ENCODE peak calls at places on chromosomes 1 and 21, in eight cellular contexts. B is CD8-positive, alpha-beta memory T cell; G is heart left ventricle; K is SJSA1; W is OCI-LY7; N is body of pancreas; E is thyroid gland; Z is endothelial cell of umbilical vein. R is an unnamed sample.

GRCh38 chr21:30268608-30269197 is 14.0 kb downstream of the KRTAP24-1 start:
- DNase-seq in K (no peak), E (no peak), B (no peak), Z (no peak), N (no peak), G (no peak), W (peak), R (peak)

GRCh38 chr21:27572681-27573080 is 605.8 kb upstream of the ADAMTS5 start:
- DNase-seq in W (no peak), N (no peak), B (no peak), K (no peak), Z (no peak), G (no peak), E (no peak), R (no peak)

GRCh38 chr1:206831605-206832004 is 33.8 kb upstream of the IL20 start:
- DNase-seq in B (no peak), W (no peak), Z (no peak), E (no peak), K (no peak), N (no peak), G (no peak), R (no peak)

GRCh38 chr1:36771678-36772284 is 262.5 kb downstream of the GRIK3 start:
- DNase-seq in Z (no peak), W (no peak), E (peak), N (no peak), B (no peak), G (no peak), K (no peak), R (no peak)

GRCh38 chr1:1020000-1020404 is at the start of gene AGRN:
- DNase-seq in G (peak), E (peak), N (peak), K (no peak), B (no peak), Z (no peak), W (no peak), R (no peak)

GRCh38 chr1:33721416-33721815 is 142.5 kb upstream of the HMGB4 start:
- DNase-seq in N (no peak), K (no peak), B (no peak), Z (no peak), W (no peak), G (no peak), E (no peak), R (no peak)

GRCh38 chr1:157047064-157047410 is 1.5 kb upstream of the ARHGEF11 start:
- DNase-seq in N (no peak), K (no peak), E (no peak), B (no peak), G (no peak), Z (no peak), W (no peak), R (no peak)

GRCh38 chr1:169363046-169363756 is 4.4 kb downstream of the NME7 start:
- DNase-seq in N (no peak), Z (peak), G (no peak), B (no peak), E (no peak), W (no peak), K (peak), R (peak)

GRCh38 chr1:33221385-33221758 is 34.9 kb upstream of the ZNF362 start:
- DNase-seq in K (no peak), G (no peak), N (no peak), B (no peak), E (no peak), W (no peak), Z (no peak), R (no peak)

GRCh38 chr1:84143796-84144565 is at the start of gene PRKACB:
- DNase-seq in Z (peak), K (no peak), B (no peak), G (no peak), E (no peak), N (no peak), W (peak), R (no peak)

GRCh38 chr1:98143403-98143802 is 222.6 kb upstream of the DPYD start:
- DNase-seq in B (no peak), K (no peak), N (no peak), Z (peak), G (no peak), E (no peak), W (no peak), R (no peak)

GRCh38 chr1:74650561-74650960 is 23.0 kb downstream of the ERICH3 start:
- DNase-seq in G (no peak), B (no peak), Z (no peak), K (peak), E (no peak), W (no peak), N (no peak), R (no peak)

GRCh38 chr1:29977550-29977949 is 741.2 kb downstream of the PTPRU start:
- DNase-seq in B (no peak), E (no peak), N (no peak), Z (no peak), W (no peak), K (no peak), G (no peak), R (no peak)

GRCh38 chr1:234875953-234876814 is 252.5 kb downstream of the TOMM20 start:
- DNase-seq in N (peak), K (no peak), Z (peak), B (no peak), W (no peak), E (no peak), G (no peak), R (peak)

GRCh38 chr1:179867493-179868330 is 9.9 kb downstream of the TOR1AIP2 start:
- DNase-seq in N (peak), G (no peak), K (no peak), Z (peak), W (peak), B (peak), E (peak), R (peak)

GRCh38 chr1:174786760-174787159 is 213.0 kb upstream of the CACYBP start:
- DNase-seq in G (no peak), Z (no peak), E (no peak), K (no peak), N (no peak), B (no peak), W (no peak), R (no peak)

GRCh38 chr1:228994691-228995090 is 259.4 kb downstream of the RHOU start:
- DNase-seq in G (no peak), B (no peak), E (no peak), Z (no peak), N (no peak), K (no peak), W (no peak), R (no peak)

GRCh38 chr1:232344791-232345399 is 285.0 kb downstream of the SIPA1L2 start:
- DNase-seq in W (no peak), G (no peak), N (no peak), E (no peak), Z (no peak), K (no peak), B (no peak), R (no peak)

GRCh38 chr1:182357177-182357576 is 34.4 kb downstream of the GLUL start:
- DNase-seq in N (no peak), Z (no peak), K (no peak), G (no peak), W (no peak), E (no peak), B (no peak), R (no peak)

GRCh38 chr1:208251015-208251414 is 6.8 kb upstream of the PLXNA2 start:
- DNase-seq in B (no peak), Z (no peak), K (no peak), W (no peak), N (no peak), G (no peak), E (no peak), R (no peak)
- H3K27ac ChIP-seq in B (no peak), Z (no peak), K (no peak), W (no peak), N (no peak), G (no peak), E (no peak), R (peak)

DNA sequence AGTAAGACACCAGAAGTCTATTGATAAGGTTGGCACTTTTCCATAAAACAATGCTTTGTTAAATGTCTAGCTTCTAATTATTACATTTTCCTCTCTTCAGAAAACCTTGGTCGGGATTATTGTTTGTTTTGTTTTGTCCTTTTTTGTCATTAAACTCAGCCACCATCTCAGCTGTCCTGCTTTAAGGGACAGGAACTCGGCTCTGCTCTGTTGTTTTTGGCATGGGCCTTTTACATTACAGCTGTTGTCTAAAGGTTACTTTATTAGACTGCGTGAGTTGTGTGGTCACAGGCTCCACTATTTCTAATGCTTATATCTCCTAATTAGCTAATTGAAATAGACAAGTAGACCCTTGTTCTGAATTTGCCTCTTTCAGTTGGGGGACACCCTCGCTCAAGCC is 1.5 kb downstream of the PALMD start:
- DNase-seq in N (no peak), Z (peak), E (no peak), W (no peak), K (no peak), B (no peak), G (no peak), R (no peak)
- H3K4me3 ChIP-seq in N (no peak), Z (peak), E (no peak), W (no peak), K (peak), B (no peak), G (peak), R (no peak)

GRCh38 chr1:109491372-109491771 is 2.5 kb upstream of the CYB561D1 start:
- DNase-seq in Z (no peak), B (no peak), E (no peak), W (no peak), N (no peak), K (no peak), G (no peak), R (no peak)
- H3K27ac ChIP-seq in Z (no peak), B (no peak), E (no peak), W (no peak), N (no peak), K (no peak), G (no peak), R (no peak)

GRCh38 chr1:181318022-181318857 is 165.1 kb upstream of the CACNA1E start:
- DNase-seq in N (no peak), K (no peak), G (no peak), E (no peak), B (no peak), Z (no peak), W (no peak), R (peak)
- H3K4me3 ChIP-seq in N (no peak), K (no peak), G (peak), E (no peak), B (no peak), Z (no peak), W (no peak), R (peak)

GRCh38 chr1:231073311-231073710 is 33.3 kb upstream of the FAM89A start:
- DNase-seq in Z (no peak), E (no peak), G (no peak), K (no peak), W (no peak), N (no peak), B (no peak), R (no peak)
- H3K27ac ChIP-seq in Z (no peak), E (no peak), G (no peak), K (no peak), W (no peak), N (no peak), B (no peak), R (no peak)

GRCh38 chr1:160046494-160047115 is 14.8 kb upstream of the PIGM start:
- DNase-seq in G (peak), B (no peak), Z (peak), E (peak), K (no peak), N (peak), W (peak), R (peak)
- H3K4me3 ChIP-seq in G (no peak), B (peak), Z (no peak), E (no peak), K (no peak), N (no peak), W (peak), R (no peak)

GRCh38 chr1:9894115-9894514 is 16.0 kb downstream of the CTNNBIP1 start:
- DNase-seq in N (no peak), B (no peak), G (no peak), W (no peak), E (no peak), K (no peak), Z (no peak), R (no peak)
- H3K27ac ChIP-seq in N (no peak), B (no peak), G (peak), W (no peak), E (peak), K (peak), Z (no peak), R (no peak)

GRCh38 chr1:27503961-27504587 is 14.1 kb upstream of the WASF2 start:
- DNase-seq in Z (peak), K (no peak), G (peak), B (no peak), N (peak), W (no peak), E (no peak), R (peak)
- H3K4me3 ChIP-seq in Z (no peak), K (no peak), G (peak), B (no peak), N (no peak), W (no peak), E (no peak), R (no peak)

GRCh38 chr1:151711044-151711800 is 5.4 kb downstream of the CELF3 start:
- DNase-seq in G (no peak), B (no peak), W (no peak), Z (no peak), E (no peak), K (no peak), N (no peak), R (no peak)

GRCh38 chr1:151707541-151708065 is 9.0 kb downstream of the CELF3 start:
- DNase-seq in K (no peak), G (no peak), E (no peak), W (no peak), B (no peak), N (no peak), Z (no peak), R (no peak)

GRCh38 chr1:151711940-151712339 is 4.7 kb downstream of the CELF3 start:
- DNase-seq in G (no peak), Z (no peak), W (no peak), E (no peak), N (peak), K (no peak), B (no peak), R (no peak)

GRCh38 chr1:151708891-151709290 is 7.7 kb downstream of the CELF3 start:
- DNase-seq in Z (no peak), G (no peak), N (no peak), E (no peak), K (no peak), W (no peak), B (no peak), R (no peak)

DNA sequence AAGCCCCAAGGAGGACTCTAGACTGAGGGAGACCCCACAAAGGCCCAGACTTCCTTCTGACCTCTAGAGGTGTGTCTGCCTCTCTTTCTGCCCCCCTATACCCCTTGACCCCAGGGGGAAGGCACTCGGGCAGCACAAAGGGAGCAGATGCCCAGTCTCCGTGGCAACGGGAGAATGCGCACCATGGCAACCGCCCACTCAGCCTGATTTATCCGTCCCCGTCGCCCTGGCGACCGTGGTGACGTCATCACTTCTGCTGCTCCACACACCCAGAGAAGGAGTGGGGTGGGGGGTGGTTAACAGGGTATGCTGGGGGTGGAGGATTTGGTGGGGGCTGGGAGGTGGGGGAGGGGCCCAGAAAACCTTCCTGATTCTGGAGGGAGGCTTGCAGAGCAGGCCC is 6.4 kb downstream of the CELF3 start:
- DNase-seq in B (no peak), G (no peak), W (peak), K (no peak), E (no peak), N (peak), Z (no peak), R (no peak)
- H3K27ac ChIP-seq in B (no peak), G (no peak), W (no peak), K (no peak), E (no peak), N (no peak), Z (no peak), R (no peak)

GRCh38 chr21:20997308-20997632 is 939 bp upstream of the NCAM2 start:
- DNase-seq in Z (no peak), G (no peak), W (no peak), B (no peak), K (no peak), E (peak), N (no peak), R (peak)

GRCh38 chr21:20998456-20998789 is 214 bp downstream of the NCAM2 start:
- DNase-seq in B (no peak), Z (peak), E (no peak), N (no peak), G (no peak), K (no peak), W (no peak), R (no peak)

GRCh38 chr21:20996421-20997307 is 1.5 kb upstream of the NCAM2 start:
- DNase-seq in K (no peak), B (no peak), W (no peak), Z (no peak), N (no peak), E (no peak), G (no peak), R (peak)

GRCh38 chr21:20998886-20999285 is 677 bp downstream of the NCAM2 start:
- DNase-seq in N (no peak), K (no peak), B (no peak), W (no peak), Z (no peak), E (no peak), G (no peak), R (no peak)

DNA sequence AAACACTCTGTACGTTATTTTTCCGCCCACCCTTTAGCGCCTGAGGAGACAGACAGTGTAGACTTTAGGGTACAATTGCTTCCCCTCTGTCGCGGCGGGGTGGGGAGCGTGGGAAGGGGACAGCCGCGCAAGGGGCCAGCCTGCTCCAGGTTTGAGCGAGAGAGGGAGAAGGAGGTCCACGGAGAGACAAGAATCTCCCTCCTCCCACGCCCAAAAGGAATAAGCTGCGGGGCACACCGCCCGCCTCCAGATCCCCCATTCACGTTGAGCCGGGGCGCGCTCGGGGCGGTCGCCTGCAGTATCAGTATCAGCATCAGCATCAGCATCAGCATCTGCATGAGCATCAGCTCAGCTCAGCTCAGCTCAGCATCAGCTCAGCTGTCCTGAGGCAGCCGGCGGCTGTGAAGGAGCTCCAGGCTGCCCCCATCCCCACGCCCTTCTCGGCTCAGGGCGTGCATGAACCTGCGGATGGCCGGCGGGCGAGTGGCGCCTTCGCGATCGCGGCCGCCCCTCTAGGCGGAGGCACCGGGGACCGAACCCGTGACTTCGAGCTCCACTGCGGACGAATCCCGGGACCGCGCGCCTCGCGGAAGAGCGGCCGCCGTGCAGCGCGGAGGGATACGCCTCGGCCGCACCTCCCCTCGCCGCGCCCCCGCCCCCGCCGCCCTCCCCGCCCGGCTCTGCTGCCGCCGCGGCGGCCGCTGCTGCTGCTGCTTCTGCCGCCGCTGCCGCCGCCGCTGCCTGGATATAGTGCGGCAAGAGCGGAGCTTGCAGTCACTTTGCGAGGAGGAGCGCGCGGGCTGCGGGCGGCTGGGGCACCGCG is at the start of gene NCAM2:
- DNase-seq in E (peak), B (peak), G (peak), Z (peak), K (no peak), N (peak), W (no peak), R (peak)
- H3K4me3 ChIP-seq in E (no peak), B (peak), G (peak), Z (peak), K (no peak), N (no peak), W (no peak), R (peak)